ENCODE peak calls at places on chromosomes 2 and 18, in six cellular contexts. B, H, K, E, W and A are unnamed samples.

GRCh38 chr2:186848873-186849578 is at the start of gene ZSWIM2:
- DNase-seq in B (no peak), H (peak), K (no peak), E (peak), W (peak), A (no peak)

GRCh38 chr2:11988691-11989465 is 242.4 kb downstream of the LPIN1 start:
- DNase-seq in B (no peak), H (no peak), K (no peak), E (no peak), W (no peak), A (no peak)

GRCh38 chr2:29367986-29368677 is 252.9 kb downstream of the CLIP4 start:
- DNase-seq in B (no peak), H (no peak), K (no peak), E (no peak), W (peak), A (no peak)

GRCh38 chr2:230907361-230908093 is 17.5 kb downstream of the GPR55 start:
- DNase-seq in B (peak), H (no peak), K (no peak), E (no peak), W (no peak), A (no peak)

GRCh38 chr2:135819211-135819610 is 17.8 kb downstream of the LCT start:
- DNase-seq in B (peak), H (no peak), K (no peak), E (no peak), W (peak), A (no peak)

GRCh38 chr2:109126501-109126860 is 2.5 kb upstream of the SH3RF3 start:
- DNase-seq in B (no peak), H (peak), K (no peak), E (no peak), W (peak), A (peak)

GRCh38 chr2:112073875-112074274 is 18.8 kb downstream of the TMEM87B start:
- DNase-seq in B (no peak), H (no peak), K (no peak), E (no peak), W (no peak), A (no peak)

GRCh38 chr2:1223791-1224190 is 189.5 kb upstream of the TPO start:
- DNase-seq in B (no peak), H (no peak), K (no peak), E (no peak), W (no peak), A (no peak)

GRCh38 chr18:8283901-8284585 is 325.2 kb upstream of the RAB12 start:
- DNase-seq in B (no peak), H (peak), K (no peak), E (no peak), W (peak), A (no peak)

GRCh38 chr2:176123847-176124273 is 1.3 kb downstream of the HOXD9 start:
- DNase-seq in B (no peak), H (no peak), K (no peak), E (no peak), W (no peak), A (no peak)

GRCh38 chr18:51211552-51211951 is 14.1 kb upstream of the MEX3C start:
- DNase-seq in B (peak), H (peak), K (no peak), E (peak), W (peak), A (peak)

GRCh38 chr2:86673976-86674670 is 46.0 kb upstream of the RMND5A start:
- DNase-seq in B (no peak), H (no peak), K (no peak), E (no peak), W (peak), A (no peak)

GRCh38 chr2:231347081-231347480 is 48.4 kb upstream of the B3GNT7 start:
- DNase-seq in B (no peak), H (no peak), K (no peak), E (no peak), W (no peak), A (no peak)

GRCh38 chr2:208025037-208025813 is at the start of gene PLEKHM3:
- DNase-seq in B (peak), H (no peak), K (peak), E (peak), W (peak), A (no peak)

GRCh38 chr18:45402485-45403056 is 212.7 kb upstream of the SLC14A2 start:
- DNase-seq in B (no peak), H (peak), K (no peak), E (no peak), W (peak), A (peak)

GRCh38 chr18:51191139-51191717 is 6.3 kb downstream of the MEX3C start:
- DNase-seq in B (peak), H (no peak), K (no peak), E (no peak), W (no peak), A (no peak)

GRCh38 chr18:48037481-48038271 is 107.2 kb upstream of the SMAD2 start:
- DNase-seq in B (no peak), H (no peak), K (no peak), E (no peak), W (peak), A (no peak)

GRCh38 chr2:96353606-96354095 is 18.1 kb downstream of the NCAPH start:
- DNase-seq in B (no peak), H (no peak), K (no peak), E (no peak), W (no peak), A (no peak)

GRCh38 chr2:45237850-45238542 is 228.7 kb upstream of the SIX2 start:
- DNase-seq in B (no peak), H (peak), K (no peak), E (no peak), W (peak), A (peak)

GRCh38 chr2:215729985-215730620 is 283.2 kb downstream of the MREG start:
- DNase-seq in B (no peak), H (no peak), K (no peak), E (no peak), W (no peak), A (no peak)

GRCh38 chr2:165852394-165852793 is 58.3 kb upstream of the GALNT3 start:
- DNase-seq in B (no peak), H (no peak), K (no peak), E (no peak), W (no peak), A (no peak)

GRCh38 chr2:234388591-234388990 is 108.3 kb downstream of the ARL4C start:
- DNase-seq in B (no peak), H (no peak), K (no peak), E (no peak), W (peak), A (no peak)

GRCh38 chr2:132676999-132677398 is 7.0 kb upstream of the LYPD1 start:
- DNase-seq in B (no peak), H (no peak), K (no peak), E (no peak), W (no peak), A (no peak)

GRCh38 chr2:122205637-122206036 is 450.2 kb downstream of the TSN start:
- DNase-seq in B (no peak), H (no peak), K (no peak), E (no peak), W (no peak), A (no peak)

GRCh38 chr2:101818531-101819451 is 121.3 kb downstream of the MAP4K4 start:
- DNase-seq in B (no peak), H (no peak), K (no peak), E (no peak), W (peak), A (no peak)

GRCh38 chr18:75211002-75211621 is 515 bp downstream of the TSHZ1 start:
- DNase-seq in B (peak), H (no peak), K (no peak), E (peak), W (no peak), A (no peak)

GRCh38 chr2:237627463-237628321 is at the start of gene LRRFIP1:
- DNase-seq in B (no peak), H (no peak), K (no peak), E (no peak), W (no peak), A (no peak)

GRCh38 chr2:181895788-181896187 is 4.3 kb downstream of the ITPRID2 start:
- DNase-seq in B (no peak), H (no peak), K (no peak), E (no peak), W (no peak), A (no peak)

GRCh38 chr2:97747716-97748115 is 34.3 kb downstream of the ZAP70 start:
- DNase-seq in B (no peak), H (no peak), K (no peak), E (no peak), W (peak), A (no peak)

GRCh38 chr2:15561574-15562344 is 625 bp upstream of the NBAS start:
- DNase-seq in B (peak), H (no peak), K (no peak), E (peak), W (peak), A (peak)

GRCh38 chr2:1817256-1818127 is 73.2 kb upstream of the PXDN start:
- DNase-seq in B (peak), H (peak), K (no peak), E (peak), W (peak), A (peak)